ENCODE peak calls at places on chromosomes 11 and 22, in eight cellular contexts. I is T-helper 1 cell, N is HL-60, Q is GM23248, G is nucleus accumbens, K is aorta, P is A673, S is sigmoid colon. W is an unnamed sample.

GRCh38 chr11:85114786-85115185 is 512.4 kb downstream of the DLG2 start:
- DNase-seq in I (no peak), N (no peak), Q (peak; percentile 2), G (no peak), K (no peak), P (no peak), S (no peak), W (no peak)

GRCh38 chr11:24264868-24265267 is 232.0 kb upstream of the LUZP2 start:
- DNase-seq in I (no peak), N (no peak), Q (no peak), G (no peak), K (no peak), P (no peak), S (no peak), W (no peak)

GRCh38 chr11:105100206-105100605 is 39.4 kb downstream of the CARD18 start:
- DNase-seq in I (peak; percentile 78), N (no peak), Q (no peak), G (no peak), K (no peak), P (no peak), S (no peak), W (peak; percentile 18)

GRCh38 chr22:35418726-35419125 is 18.8 kb downstream of the MCM5 start:
- DNase-seq in I (no peak), N (peak; percentile 65), Q (no peak), G (no peak), K (no peak), P (no peak), S (no peak), W (no peak)

GRCh38 chr11:110758012-110758411 is 45.8 kb upstream of the ARHGAP20 start:
- DNase-seq in I (no peak), N (no peak), Q (no peak), G (no peak), K (no peak), P (no peak), S (no peak), W (no peak)

GRCh38 chr22:48741540-48741939 is 1086.1 kb downstream of the BRD1 start:
- DNase-seq in I (no peak), N (no peak), Q (no peak), G (no peak), K (peak; percentile 52), P (no peak), S (no peak), W (no peak)

GRCh38 chr11:134655189-134655937 is 243.3 kb upstream of the B3GAT1 start:
- DNase-seq in I (no peak), N (no peak), Q (no peak), G (no peak), K (no peak), P (no peak), S (peak; percentile 38), W (no peak)

GRCh38 chr11:69867076-69868002 is 48.1 kb upstream of the FGF3 start:
- DNase-seq in I (no peak), N (no peak), Q (peak; percentile 41), G (no peak), K (peak; percentile 7), P (no peak), S (no peak), W (peak; percentile 90)

GRCh38 chr11:95108159-95108611 is 18.5 kb downstream of the ENDOD1 start:
- DNase-seq in I (no peak), N (no peak), Q (peak; percentile 67), G (no peak), K (peak; percentile 79), P (no peak), S (no peak), W (peak; percentile 48)

GRCh38 chr22:29719894-29720645 is at the start of gene CABP7:
- DNase-seq in I (no peak), N (no peak), Q (peak; percentile 33), G (no peak), K (no peak), P (no peak), S (no peak), W (no peak)

GRCh38 chr22:49570032-49570848 is 257.4 kb downstream of the BRD1 start:
- DNase-seq in I (no peak), N (no peak), Q (no peak), G (no peak), K (peak; percentile 45), P (no peak), S (peak; percentile 48), W (no peak)

GRCh38 chr11:122679441-122679840 is 23.9 kb downstream of the UBASH3B start:
- DNase-seq in I (no peak), N (no peak), Q (no peak), G (no peak), K (no peak), P (no peak), S (no peak), W (no peak)

GRCh38 chr22:32674925-32675825 is 126.3 kb upstream of the TIMP3 start:
- DNase-seq in I (no peak), N (no peak), Q (peak; percentile 30), G (no peak), K (no peak), P (no peak), S (no peak), W (peak; percentile 66)

W was measured in A172.